ENCODE peak calls at places on chromosomes 12 and 14, in four cellular contexts. P is astrocyte, C is HL-60, Y is RWPE2. Q is an unnamed sample.

GRCh38 chr12:90909069-90909676 is 45.8 kb downstream of the CCER1 start:
- DNase-seq in C (no peak), Y (no peak), P (peak), Q (peak)

GRCh38 chr12:53200458-53201169 is 6.4 kb downstream of the ITGB7 start:
- DNase-seq in Y (no peak), C (no peak), P (no peak), Q (no peak)

GRCh38 chr14:76715927-76716200 is 45.4 kb upstream of the VASH1 start:
- DNase-seq in P (no peak), Y (no peak), C (no peak), Q (no peak)

GRCh38 chr14:68935761-68936209 is 43.3 kb downstream of the ACTN1 start:
- DNase-seq in P (peak), C (no peak), Y (no peak), Q (peak)

GRCh38 chr14:106530423-106531107 is 1004.2 kb downstream of the TMEM121 start:
- DNase-seq in C (no peak), P (no peak), Y (no peak), Q (no peak)

GRCh38 chr12:55036326-55036725 is 16.6 kb downstream of the NEUROD4 start:
- DNase-seq in P (no peak), Y (no peak), C (no peak), Q (no peak)

GRCh38 chr12:6774557-6775062 is 2.3 kb downstream of the LAG3 start:
- DNase-seq in C (no peak), Y (no peak), P (no peak), Q (no peak)

GRCh38 chr12:22334696-22335290 is at the start of gene ST8SIA1:
- DNase-seq in P (no peak), Y (no peak), C (no peak), Q (no peak)

GRCh38 chr12:116027551-116027821 is 250.0 kb downstream of the MED13L start:
- DNase-seq in Y (no peak), P (no peak), C (no peak), Q (peak)

GRCh38 chr12:68612675-68613074 is 2.0 kb downstream of the RAP1B start:
- DNase-seq in P (no peak), Y (no peak), C (no peak), Q (no peak)

GRCh38 chr12:7642287-7642686 is 23.4 kb downstream of the APOBEC1 start:
- DNase-seq in P (no peak), Y (no peak), C (no peak), Q (no peak)

DNA sequence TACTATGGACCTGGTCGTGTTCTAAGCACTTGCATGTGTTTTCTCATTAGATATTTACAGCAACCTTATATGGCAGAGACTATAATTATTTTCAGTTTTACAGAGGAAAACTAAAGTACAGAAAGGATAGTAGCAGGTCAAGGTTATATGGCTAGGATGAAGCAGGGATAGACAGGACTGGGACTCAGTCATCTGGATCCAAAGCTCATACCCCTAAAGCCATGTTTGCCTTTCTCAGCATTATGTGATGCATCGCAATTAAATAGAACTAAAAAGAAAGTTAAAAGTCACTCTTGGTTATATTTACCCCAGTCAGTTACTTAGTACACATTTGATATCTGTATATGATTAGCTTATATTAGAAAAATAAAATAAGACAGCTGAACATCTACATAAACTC is 13.3 kb downstream of the LIN7A start:
- DNase-seq in C (no peak), Y (no peak), P (no peak), Q (no peak)
- H3K27ac ChIP-seq in C (no peak), Y (no peak), P (no peak), Q (no peak)

DNA sequence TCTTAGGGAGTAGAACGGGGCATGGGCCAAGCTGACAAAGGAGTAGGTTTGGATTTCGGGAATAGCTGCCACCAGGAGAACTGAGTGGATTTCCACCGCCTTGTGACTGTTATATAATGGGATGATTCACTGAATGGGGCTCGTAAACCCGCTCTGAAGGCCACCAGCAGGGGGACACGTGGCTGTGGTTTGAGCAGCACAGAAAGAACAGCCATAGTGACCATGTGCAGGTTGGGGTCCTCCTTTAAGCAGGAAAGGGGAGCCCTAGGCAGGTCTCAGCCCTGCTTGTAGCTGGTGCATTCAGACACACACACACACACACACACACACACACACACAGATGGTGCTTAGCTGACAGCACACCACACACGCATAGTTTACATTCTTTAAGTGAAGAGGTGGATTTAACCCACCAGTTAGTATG is 8.6 kb upstream of the ASB2 start:
- DNase-seq in P (peak), C (no peak), Y (no peak), Q (peak)
- TF ChIP-seq CTCF in P (peak), C (peak), Y (peak), Q (peak)

DNA sequence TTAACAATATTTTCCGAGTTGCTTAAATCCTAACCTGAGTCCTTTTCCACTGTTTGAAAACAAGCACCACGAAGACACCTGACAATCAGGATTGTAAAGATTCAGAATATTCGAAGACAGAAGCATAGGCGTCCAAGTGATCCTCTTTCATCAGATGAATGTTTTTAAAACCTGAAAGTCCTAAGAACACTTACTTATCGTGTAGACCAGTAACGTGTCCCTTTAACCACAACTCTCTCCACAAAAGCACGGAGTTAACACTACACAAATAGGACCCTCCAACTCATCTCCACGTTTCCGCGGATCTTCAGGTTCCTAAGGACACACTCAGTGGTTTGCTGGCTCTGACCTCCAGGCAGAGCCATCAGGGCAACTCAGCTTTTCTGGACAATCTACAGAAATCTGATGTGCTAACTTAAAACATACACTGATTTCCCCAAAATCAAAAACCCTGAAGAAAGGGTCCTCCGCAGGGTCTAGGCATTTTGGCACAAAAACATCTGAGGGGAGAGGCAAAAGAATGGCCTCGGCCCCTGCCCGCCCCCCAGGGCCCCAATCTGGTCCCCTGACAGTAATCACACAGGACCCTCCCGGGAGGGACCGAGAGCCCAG is 1.1 kb downstream of the DICER1 start:
- DNase-seq in P (peak), Y (no peak), C (no peak), Q (peak)
- H3K27ac ChIP-seq in P (peak), Y (peak), C (peak), Q (peak)

DNA sequence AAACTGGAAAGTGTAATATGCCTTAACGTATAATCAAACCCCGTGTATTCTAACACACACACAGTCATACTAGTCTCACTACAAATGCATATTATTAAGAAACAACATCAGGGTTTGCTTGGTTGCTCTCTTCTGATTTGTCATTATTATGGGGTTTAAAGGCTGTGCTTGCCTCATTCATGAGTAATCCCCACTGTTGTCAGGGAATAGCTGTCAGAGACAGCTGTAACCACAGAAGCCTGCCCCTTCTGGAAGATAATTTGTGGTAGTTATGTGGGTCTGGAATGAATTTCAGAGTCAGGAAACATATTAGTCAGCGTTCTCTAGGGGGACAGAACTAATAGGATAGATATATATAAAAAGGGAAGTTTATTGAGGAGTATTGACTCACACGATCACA is 456.9 kb upstream of the TMEM132C start:
- DNase-seq in C (no peak), Y (no peak), P (peak), Q (peak)
- TF ChIP-seq CTCF in C (no peak), Y (no peak), P (peak), Q (no peak)

DNA sequence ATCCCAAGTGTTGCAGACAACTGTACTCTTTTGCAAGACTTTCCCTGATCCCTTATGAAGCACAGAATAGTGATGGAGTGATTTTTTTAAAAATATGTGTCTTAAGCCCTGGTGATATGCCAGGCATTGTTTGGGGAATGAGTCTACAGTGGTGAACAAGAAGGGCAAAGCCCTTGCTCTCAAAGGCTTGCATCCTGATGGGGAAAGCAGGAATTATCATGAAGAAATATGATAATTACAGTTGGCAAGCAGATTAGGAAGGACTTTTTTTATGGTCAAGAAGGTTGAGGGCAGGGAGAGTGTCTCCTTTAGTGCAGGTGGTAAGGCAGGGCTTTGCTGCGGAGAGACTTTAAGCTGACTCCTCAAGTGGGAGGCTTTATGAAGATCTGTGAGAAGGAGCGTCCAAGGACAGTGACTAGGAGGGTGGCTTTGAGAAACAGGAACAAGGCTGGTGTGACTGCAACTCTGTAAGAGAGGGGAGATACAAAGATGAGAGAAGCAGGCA is 100.2 kb downstream of the SYNE2 start:
- DNase-seq in Y (no peak), C (no peak), P (no peak), Q (no peak)
- H3K27ac ChIP-seq in Y (no peak), C (no peak), P (no peak), Q (no peak)

GRCh38 chr12:46699986-46700385 is 125.8 kb downstream of the SLC38A4 start:
- DNase-seq in P (no peak), Y (no peak), C (no peak), Q (no peak)

GRCh38 chr12:46698003-46698402 is 127.8 kb downstream of the SLC38A4 start:
- DNase-seq in Y (no peak), P (no peak), C (no peak), Q (no peak)

GRCh38 chr12:46702581-46703344 is 123.0 kb downstream of the SLC38A4 start:
- DNase-seq in Y (peak), C (no peak), P (peak), Q (peak)

GRCh38 chr12:46701356-46701755 is 124.4 kb downstream of the SLC38A4 start:
- DNase-seq in P (no peak), C (no peak), Y (no peak), Q (no peak)
- TF ChIP-seq CTCF in P (no peak), C (no peak), Y (no peak), Q (no peak)

GRCh38 chr14:36829547-36829946 is 167.9 kb downstream of the PAX9 start:
- DNase-seq in C (no peak), P (no peak), Y (no peak), Q (no peak)
- H3K27ac ChIP-seq in C (no peak), P (no peak), Y (no peak), Q (no peak)

DNA sequence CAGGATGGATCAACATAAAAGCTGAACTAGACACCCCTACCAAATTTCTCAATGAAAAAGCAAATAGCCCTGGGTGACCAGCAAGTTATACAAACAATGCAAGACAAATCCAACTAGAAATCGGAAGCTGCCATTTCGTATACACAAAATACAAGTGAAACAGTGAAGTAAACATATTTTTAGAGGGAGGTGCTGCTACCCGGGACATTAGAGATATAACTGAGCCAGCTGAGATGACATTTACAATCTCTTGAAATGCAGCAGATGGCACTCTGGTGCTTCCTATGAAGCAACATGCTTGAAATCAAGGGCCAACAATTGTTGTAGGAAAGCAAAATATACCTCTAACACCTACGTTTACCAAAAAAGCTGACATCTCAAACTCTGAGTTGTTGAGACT is 25.5 kb downstream of the BDKRB1 start:
- DNase-seq in P (no peak), Y (no peak), C (no peak), Q (no peak)
- TF ChIP-seq CTCF in P (no peak), Y (peak), C (no peak), Q (no peak)

Q was measured in fibroblast of lung.